ENCODE peak calls at places on chromosomes 3 and 15, in eight cellular contexts. One of them, this sample, is unnamed.
A peak's percentile ranks its signal among the peaks of the same experiment; 100 is the strongest.

GRCh38 chr3:123816673-123817207 is 67.4 kb downstream of the MYLK start:
- DNase-seq in GM12865: no peak
- DNase-seq in lung: no peak
- DNase-seq in dorsolateral prefrontal cortex: no peak
- DNase-seq in astrocyte of the spinal cord: peak; percentile 51
- DNase-seq in hepatocyte: no peak
- DNase-seq in body of pancreas: no peak
- DNase-seq in RWPE1: no peak
- DNase-seq in this sample: no peak

GRCh38 chr3:172848910-172849309 is 98.4 kb downstream of the ECT2 start:
- DNase-seq in GM12865: no peak
- DNase-seq in lung: no peak
- DNase-seq in dorsolateral prefrontal cortex: no peak
- DNase-seq in astrocyte of the spinal cord: peak; percentile 53
- DNase-seq in hepatocyte: no peak
- DNase-seq in body of pancreas: no peak
- DNase-seq in RWPE1: peak; percentile 68
- DNase-seq in this sample: no peak

GRCh38 chr15:38197553-38197952 is 55.1 kb upstream of the SPRED1 start:
- DNase-seq in GM12865: no peak
- DNase-seq in lung: no peak
- DNase-seq in dorsolateral prefrontal cortex: no peak
- DNase-seq in astrocyte of the spinal cord: no peak
- DNase-seq in hepatocyte: no peak
- DNase-seq in body of pancreas: no peak
- DNase-seq in RWPE1: no peak
- DNase-seq in this sample: no peak

GRCh38 chr15:65377976-65378366 is at the start of gene IGDCC3:
- DNase-seq in GM12865: no peak
- DNase-seq in lung: no peak
- DNase-seq in dorsolateral prefrontal cortex: no peak
- DNase-seq in astrocyte of the spinal cord: no peak
- DNase-seq in hepatocyte: peak; percentile 73
- DNase-seq in body of pancreas: peak; percentile 7
- DNase-seq in RWPE1: no peak
- DNase-seq in this sample: peak; percentile 77

GRCh38 chr3:134483195-134483890 is 2.4 kb downstream of the ANAPC13 start:
- DNase-seq in GM12865: no peak
- DNase-seq in lung: no peak
- DNase-seq in dorsolateral prefrontal cortex: no peak
- DNase-seq in astrocyte of the spinal cord: peak; percentile 86
- DNase-seq in hepatocyte: no peak
- DNase-seq in body of pancreas: no peak
- DNase-seq in RWPE1: peak; percentile 59
- DNase-seq in this sample: no peak

GRCh38 chr3:116453676-116454346 is 8.5 kb upstream of the LSAMP start:
- DNase-seq in GM12865: no peak
- DNase-seq in lung: no peak
- DNase-seq in dorsolateral prefrontal cortex: no peak
- DNase-seq in astrocyte of the spinal cord: peak; percentile 33
- DNase-seq in hepatocyte: no peak
- DNase-seq in body of pancreas: no peak
- DNase-seq in RWPE1: no peak
- DNase-seq in this sample: no peak

GRCh38 chr3:176491084-176491483 is 706.2 kb downstream of the TBL1XR1 start:
- DNase-seq in GM12865: no peak
- DNase-seq in lung: no peak
- DNase-seq in dorsolateral prefrontal cortex: no peak
- DNase-seq in astrocyte of the spinal cord: no peak
- DNase-seq in hepatocyte: no peak
- DNase-seq in body of pancreas: no peak
- DNase-seq in RWPE1: no peak
- DNase-seq in this sample: no peak

GRCh38 chr15:98442379-98442833 is 205.9 kb upstream of the IGF1R start:
- DNase-seq in GM12865: peak; percentile 73
- DNase-seq in lung: no peak
- DNase-seq in dorsolateral prefrontal cortex: no peak
- DNase-seq in astrocyte of the spinal cord: peak; percentile 88
- DNase-seq in hepatocyte: peak; percentile 87
- DNase-seq in body of pancreas: peak; percentile 85
- DNase-seq in RWPE1: peak; percentile 85
- DNase-seq in this sample: peak; percentile 63

GRCh38 chr3:66554178-66554577 is 53.4 kb upstream of the LRIG1 start:
- DNase-seq in GM12865: no peak
- DNase-seq in lung: no peak
- DNase-seq in dorsolateral prefrontal cortex: no peak
- DNase-seq in astrocyte of the spinal cord: peak; percentile 38
- DNase-seq in hepatocyte: no peak
- DNase-seq in body of pancreas: no peak
- DNase-seq in RWPE1: no peak
- DNase-seq in this sample: no peak

GRCh38 chr3:111989061-111989678 is 9.6 kb upstream of the TAGLN3 start:
- DNase-seq in GM12865: peak; percentile 65
- DNase-seq in lung: no peak
- DNase-seq in dorsolateral prefrontal cortex: no peak
- DNase-seq in astrocyte of the spinal cord: peak; percentile 80
- DNase-seq in hepatocyte: peak; percentile 72
- DNase-seq in body of pancreas: no peak
- DNase-seq in RWPE1: no peak
- DNase-seq in this sample: no peak

GRCh38 chr3:102114264-102114979 is 265.1 kb downstream of the NFKBIZ start:
- DNase-seq in GM12865: no peak
- DNase-seq in lung: no peak
- DNase-seq in dorsolateral prefrontal cortex: no peak
- DNase-seq in astrocyte of the spinal cord: no peak
- DNase-seq in hepatocyte: no peak
- DNase-seq in body of pancreas: no peak
- DNase-seq in RWPE1: no peak
- DNase-seq in this sample: no peak

GRCh38 chr3:23002846-23003800 is 200.0 kb upstream of the UBE2E2 start:
- DNase-seq in GM12865: no peak
- DNase-seq in lung: no peak
- DNase-seq in dorsolateral prefrontal cortex: no peak
- DNase-seq in astrocyte of the spinal cord: peak; percentile 63
- DNase-seq in hepatocyte: peak; percentile 23
- DNase-seq in body of pancreas: peak; percentile 32
- DNase-seq in RWPE1: no peak
- DNase-seq in this sample: no peak

GRCh38 chr15:78761891-78762385 is 49.3 kb downstream of the ADAMTS7 start:
- DNase-seq in GM12865: peak; percentile 23
- DNase-seq in lung: no peak
- DNase-seq in dorsolateral prefrontal cortex: no peak
- DNase-seq in astrocyte of the spinal cord: no peak
- DNase-seq in hepatocyte: no peak
- DNase-seq in body of pancreas: no peak
- DNase-seq in RWPE1: no peak
- DNase-seq in this sample: no peak

GRCh38 chr3:43874290-43874689 is 183.6 kb downstream of the ABHD5 start:
- DNase-seq in GM12865: no peak
- DNase-seq in lung: no peak
- DNase-seq in dorsolateral prefrontal cortex: no peak
- DNase-seq in astrocyte of the spinal cord: no peak
- DNase-seq in hepatocyte: no peak
- DNase-seq in body of pancreas: no peak
- DNase-seq in RWPE1: no peak
- DNase-seq in this sample: no peak

GRCh38 chr3:43882976-43883680 is 192.4 kb downstream of the ABHD5 start:
- DNase-seq in GM12865: no peak
- DNase-seq in lung: no peak
- DNase-seq in dorsolateral prefrontal cortex: no peak
- DNase-seq in astrocyte of the spinal cord: no peak
- DNase-seq in hepatocyte: no peak
- DNase-seq in body of pancreas: no peak
- DNase-seq in RWPE1: no peak
- DNase-seq in this sample: no peak

GRCh38 chr3:43876648-43877047 is 185.9 kb downstream of the ABHD5 start:
- DNase-seq in GM12865: no peak
- DNase-seq in lung: no peak
- DNase-seq in dorsolateral prefrontal cortex: no peak
- DNase-seq in astrocyte of the spinal cord: no peak
- DNase-seq in hepatocyte: no peak
- DNase-seq in body of pancreas: no peak
- DNase-seq in RWPE1: no peak
- DNase-seq in this sample: no peak

GRCh38 chr3:43883729-43884396 is 193.1 kb downstream of the ABHD5 start:
- DNase-seq in GM12865: no peak
- DNase-seq in lung: peak; percentile 55
- DNase-seq in dorsolateral prefrontal cortex: no peak
- DNase-seq in astrocyte of the spinal cord: no peak
- DNase-seq in hepatocyte: no peak
- DNase-seq in body of pancreas: peak; percentile 75
- DNase-seq in RWPE1: no peak
- DNase-seq in this sample: no peak

DNA sequence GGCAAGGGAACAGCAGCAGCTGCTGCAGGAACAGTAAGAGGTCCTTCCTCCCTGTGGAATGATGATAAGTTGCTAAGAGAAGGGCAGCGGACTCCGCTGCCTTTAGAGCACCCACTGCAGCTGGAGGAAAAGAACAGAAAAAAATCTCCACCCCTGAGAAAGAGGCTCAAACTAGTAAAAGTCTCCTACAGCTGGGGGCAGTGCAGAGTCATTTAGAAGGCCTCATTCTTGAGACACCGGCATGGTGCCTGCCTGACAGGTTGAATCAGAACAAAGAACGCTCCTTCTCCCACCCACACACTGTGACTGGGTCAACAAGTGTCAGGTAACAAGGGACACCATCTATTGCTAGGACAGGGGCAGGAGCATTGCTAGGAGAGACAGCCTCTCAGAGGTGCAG is 188.4 kb downstream of the ABHD5 start:
- DNase-seq in GM12865: peak; percentile 58
- DNase-seq in lung: no peak
- DNase-seq in dorsolateral prefrontal cortex: no peak
- DNase-seq in astrocyte of the spinal cord: no peak
- DNase-seq in hepatocyte: peak; percentile 77
- DNase-seq in body of pancreas: peak; percentile 32
- DNase-seq in RWPE1: no peak
- DNase-seq in this sample: no peak
- TF ChIP-seq CTCF in GM12865: peak; percentile 52
- TF ChIP-seq CTCF in lung: no peak
- TF ChIP-seq CTCF in dorsolateral prefrontal cortex: no peak
- TF ChIP-seq CTCF in astrocyte of the spinal cord: peak; percentile 42
- TF ChIP-seq CTCF in hepatocyte: peak; percentile 42
- TF ChIP-seq CTCF in body of pancreas: peak; percentile 19
- TF ChIP-seq CTCF in RWPE1: no peak
- TF ChIP-seq CTCF in this sample: peak; percentile 55

DNA sequence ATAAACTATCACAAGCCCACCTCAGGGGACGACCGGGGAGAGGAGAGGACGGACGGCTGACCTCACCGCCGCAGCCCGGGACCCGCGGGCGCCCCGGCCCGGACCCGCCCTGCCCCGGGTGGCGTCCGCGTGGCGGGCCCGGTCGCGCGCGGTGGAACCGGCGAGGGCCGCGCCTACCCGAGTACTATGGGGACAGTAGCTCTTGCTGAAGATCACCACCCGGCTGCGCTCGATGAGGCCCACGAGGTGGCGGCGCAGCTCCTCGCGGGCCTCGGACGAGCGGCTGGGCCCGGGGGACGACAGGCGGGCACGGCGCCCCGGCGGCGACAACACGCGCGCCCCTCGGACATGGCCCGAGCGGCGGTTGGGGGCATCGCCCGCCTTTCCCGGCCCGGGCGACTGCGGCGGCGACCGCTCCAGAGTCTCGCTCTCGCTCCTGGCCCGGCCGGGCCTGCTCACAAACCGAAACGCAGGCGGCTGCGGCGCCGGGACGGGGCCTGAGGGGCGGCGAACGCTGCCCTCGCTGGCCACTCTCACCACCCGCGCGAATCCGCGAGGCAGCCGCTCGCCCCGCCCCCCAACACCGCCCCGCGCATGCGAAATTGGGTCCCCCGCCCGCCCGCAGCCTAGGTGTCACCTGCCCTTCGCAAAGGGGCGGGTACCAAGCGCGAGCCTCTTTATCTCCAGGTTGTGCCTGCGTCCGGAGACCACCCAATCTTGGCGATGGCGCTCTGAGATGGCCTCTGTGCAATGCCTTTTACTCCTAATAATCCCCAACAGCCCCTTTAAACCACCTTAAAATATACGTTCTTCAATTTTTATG is at the start of gene TXNRD3:
- DNase-seq in GM12865: peak; percentile 32
- DNase-seq in lung: peak; percentile 89
- DNase-seq in dorsolateral prefrontal cortex: peak; percentile 83
- DNase-seq in astrocyte of the spinal cord: peak; percentile 59
- DNase-seq in hepatocyte: peak; percentile 87
- DNase-seq in body of pancreas: peak; percentile 91
- DNase-seq in RWPE1: peak; percentile 74
- DNase-seq in this sample: peak; percentile 61
- TF ChIP-seq CTCF in GM12865: no peak
- TF ChIP-seq CTCF in lung: no peak
- TF ChIP-seq CTCF in dorsolateral prefrontal cortex: no peak
- TF ChIP-seq CTCF in astrocyte of the spinal cord: no peak
- TF ChIP-seq CTCF in hepatocyte: no peak
- TF ChIP-seq CTCF in body of pancreas: no peak
- TF ChIP-seq CTCF in RWPE1: peak; percentile 21
- TF ChIP-seq CTCF in this sample: peak; percentile 38

GRCh38 chr15:91884604-91885003 is 31.1 kb downstream of the SLCO3A1 start:
- DNase-seq in GM12865: no peak
- DNase-seq in lung: no peak
- DNase-seq in dorsolateral prefrontal cortex: no peak
- DNase-seq in astrocyte of the spinal cord: no peak
- DNase-seq in hepatocyte: no peak
- DNase-seq in body of pancreas: no peak
- DNase-seq in RWPE1: no peak
- DNase-seq in this sample: no peak

GRCh38 chr15:91886878-91887277 is 33.4 kb downstream of the SLCO3A1 start:
- DNase-seq in GM12865: no peak
- DNase-seq in lung: no peak
- DNase-seq in dorsolateral prefrontal cortex: no peak
- DNase-seq in astrocyte of the spinal cord: no peak
- DNase-seq in hepatocyte: no peak
- DNase-seq in body of pancreas: no peak
- DNase-seq in RWPE1: no peak
- DNase-seq in this sample: no peak

GRCh38 chr15:91887321-91887720 is 33.8 kb downstream of the SLCO3A1 start:
- DNase-seq in GM12865: no peak
- DNase-seq in lung: no peak
- DNase-seq in dorsolateral prefrontal cortex: peak; percentile 84
- DNase-seq in astrocyte of the spinal cord: no peak
- DNase-seq in hepatocyte: no peak
- DNase-seq in body of pancreas: no peak
- DNase-seq in RWPE1: no peak
- DNase-seq in this sample: no peak

GRCh38 chr15:91885054-91885453 is 31.5 kb downstream of the SLCO3A1 start:
- DNase-seq in GM12865: no peak
- DNase-seq in lung: no peak
- DNase-seq in dorsolateral prefrontal cortex: no peak
- DNase-seq in astrocyte of the spinal cord: no peak
- DNase-seq in hepatocyte: no peak
- DNase-seq in body of pancreas: no peak
- DNase-seq in RWPE1: no peak
- DNase-seq in this sample: no peak

GRCh38 chr15:91885714-91886265 is 32.3 kb downstream of the SLCO3A1 start:
- DNase-seq in GM12865: no peak
- DNase-seq in lung: no peak
- DNase-seq in dorsolateral prefrontal cortex: no peak
- DNase-seq in astrocyte of the spinal cord: no peak
- DNase-seq in hepatocyte: no peak
- DNase-seq in body of pancreas: no peak
- DNase-seq in RWPE1: no peak
- DNase-seq in this sample: no peak
- TF ChIP-seq CTCF in GM12865: no peak
- TF ChIP-seq CTCF in lung: no peak
- TF ChIP-seq CTCF in dorsolateral prefrontal cortex: no peak
- TF ChIP-seq CTCF in astrocyte of the spinal cord: no peak
- TF ChIP-seq CTCF in hepatocyte: no peak
- TF ChIP-seq CTCF in body of pancreas: no peak
- TF ChIP-seq CTCF in RWPE1: no peak
- TF ChIP-seq CTCF in this sample: no peak

GRCh38 chr15:66923438-66923881 is 141.9 kb upstream of the SMAD3 start:
- DNase-seq in GM12865: peak; percentile 44
- DNase-seq in lung: no peak
- DNase-seq in dorsolateral prefrontal cortex: no peak
- DNase-seq in astrocyte of the spinal cord: peak; percentile 14
- DNase-seq in hepatocyte: peak; percentile 54
- DNase-seq in body of pancreas: peak; percentile 48
- DNase-seq in RWPE1: no peak
- DNase-seq in this sample: peak; percentile 50
- TF ChIP-seq CTCF in GM12865: peak; percentile 66
- TF ChIP-seq CTCF in lung: no peak
- TF ChIP-seq CTCF in dorsolateral prefrontal cortex: no peak
- TF ChIP-seq CTCF in astrocyte of the spinal cord: peak; percentile 66
- TF ChIP-seq CTCF in hepatocyte: peak; percentile 46
- TF ChIP-seq CTCF in body of pancreas: peak; percentile 47
- TF ChIP-seq CTCF in RWPE1: no peak
- TF ChIP-seq CTCF in this sample: peak; percentile 67